ENCODE peak calls at places on chromosomes 13 and 19, in six cellular contexts. One of them, this sample, is unnamed. For H3K9me3, the result is how much of the 10 kb centered on the place peaks cover.

GRCh38 chr13:46885018-46885417 is 11.8 kb downstream of the HTR2A start:
- DNase-seq in endodermal cell: no peak
- DNase-seq in upper lobe of right lung: no peak
- DNase-seq in neural progenitor cell: no peak
- DNase-seq in SK-N-SH: no peak
- DNase-seq in tibial artery: no peak
- DNase-seq in this sample: peak

GRCh38 chr13:113904411-113904810 is 40.5 kb upstream of the GAS6 start:
- DNase-seq in neural progenitor cell: peak
- DNase-seq in upper lobe of right lung: peak
- DNase-seq in endodermal cell: peak
- DNase-seq in SK-N-SH: no peak
- DNase-seq in tibial artery: no peak
- DNase-seq in this sample: peak

GRCh38 chr19:10797541-10798256 is 38.3 kb downstream of the TMED1 start:
- DNase-seq in upper lobe of right lung: no peak
- DNase-seq in neural progenitor cell: no peak
- DNase-seq in tibial artery: no peak
- DNase-seq in endodermal cell: no peak
- DNase-seq in SK-N-SH: peak
- DNase-seq in this sample: no peak

GRCh38 chr19:55247621-55248099 is 11.2 kb downstream of the PPP6R1 start:
- DNase-seq in upper lobe of right lung: peak
- DNase-seq in SK-N-SH: peak
- DNase-seq in tibial artery: no peak
- DNase-seq in neural progenitor cell: no peak
- DNase-seq in endodermal cell: no peak
- DNase-seq in this sample: peak

GRCh38 chr19:54462713-54463530 is 656 bp downstream of the LENG9 start:
- DNase-seq in SK-N-SH: peak
- DNase-seq in upper lobe of right lung: peak
- DNase-seq in neural progenitor cell: peak
- DNase-seq in tibial artery: peak
- DNase-seq in endodermal cell: peak
- DNase-seq in this sample: peak

GRCh38 chr13:112894673-112895481 is 74.1 kb upstream of the MCF2L start:
- DNase-seq in endodermal cell: peak
- DNase-seq in neural progenitor cell: peak
- DNase-seq in tibial artery: no peak
- DNase-seq in upper lobe of right lung: no peak
- DNase-seq in SK-N-SH: peak
- DNase-seq in this sample: no peak

GRCh38 chr13:111365149-111366005 is 44.9 kb downstream of the TEX29 start:
- DNase-seq in upper lobe of right lung: no peak
- DNase-seq in SK-N-SH: no peak
- DNase-seq in tibial artery: no peak
- DNase-seq in endodermal cell: no peak
- DNase-seq in neural progenitor cell: no peak
- DNase-seq in this sample: no peak

GRCh38 chr13:36548129-36548528 is 115.8 kb downstream of the CCNA1 start:
- DNase-seq in upper lobe of right lung: no peak
- DNase-seq in SK-N-SH: no peak
- DNase-seq in tibial artery: no peak
- DNase-seq in endodermal cell: no peak
- DNase-seq in neural progenitor cell: no peak
- DNase-seq in this sample: no peak

GRCh38 chr13:35496011-35496410 is 19.5 kb upstream of the MAB21L1 start:
- DNase-seq in upper lobe of right lung: no peak
- DNase-seq in SK-N-SH: no peak
- DNase-seq in tibial artery: no peak
- DNase-seq in neural progenitor cell: no peak
- DNase-seq in endodermal cell: no peak
- DNase-seq in this sample: no peak

GRCh38 chr13:80547885-80548284 is 207.0 kb upstream of the SPRY2 start:
- DNase-seq in upper lobe of right lung: no peak
- DNase-seq in tibial artery: no peak
- DNase-seq in neural progenitor cell: no peak
- DNase-seq in endodermal cell: no peak
- DNase-seq in SK-N-SH: no peak
- DNase-seq in this sample: no peak

GRCh38 chr13:90686438-90686837 is 661.0 kb upstream of the MIR17HG start:
- DNase-seq in SK-N-SH: no peak
- DNase-seq in neural progenitor cell: no peak
- DNase-seq in endodermal cell: no peak
- DNase-seq in upper lobe of right lung: no peak
- DNase-seq in tibial artery: no peak
- DNase-seq in this sample: peak

GRCh38 chr19:44182145-44182544 is 17.2 kb downstream of the ZNF226 start:
- DNase-seq in upper lobe of right lung: no peak
- DNase-seq in SK-N-SH: no peak
- DNase-seq in tibial artery: no peak
- DNase-seq in neural progenitor cell: no peak
- DNase-seq in endodermal cell: no peak
- DNase-seq in this sample: no peak
- H3K9me3 ChIP-seq in upper lobe of right lung: half or more
- H3K9me3 ChIP-seq in SK-N-SH: under half
- H3K9me3 ChIP-seq in tibial artery: under half
- H3K9me3 ChIP-seq in neural progenitor cell: under half
- H3K9me3 ChIP-seq in endodermal cell: under half
- H3K9me3 ChIP-seq in this sample: under half

DNA sequence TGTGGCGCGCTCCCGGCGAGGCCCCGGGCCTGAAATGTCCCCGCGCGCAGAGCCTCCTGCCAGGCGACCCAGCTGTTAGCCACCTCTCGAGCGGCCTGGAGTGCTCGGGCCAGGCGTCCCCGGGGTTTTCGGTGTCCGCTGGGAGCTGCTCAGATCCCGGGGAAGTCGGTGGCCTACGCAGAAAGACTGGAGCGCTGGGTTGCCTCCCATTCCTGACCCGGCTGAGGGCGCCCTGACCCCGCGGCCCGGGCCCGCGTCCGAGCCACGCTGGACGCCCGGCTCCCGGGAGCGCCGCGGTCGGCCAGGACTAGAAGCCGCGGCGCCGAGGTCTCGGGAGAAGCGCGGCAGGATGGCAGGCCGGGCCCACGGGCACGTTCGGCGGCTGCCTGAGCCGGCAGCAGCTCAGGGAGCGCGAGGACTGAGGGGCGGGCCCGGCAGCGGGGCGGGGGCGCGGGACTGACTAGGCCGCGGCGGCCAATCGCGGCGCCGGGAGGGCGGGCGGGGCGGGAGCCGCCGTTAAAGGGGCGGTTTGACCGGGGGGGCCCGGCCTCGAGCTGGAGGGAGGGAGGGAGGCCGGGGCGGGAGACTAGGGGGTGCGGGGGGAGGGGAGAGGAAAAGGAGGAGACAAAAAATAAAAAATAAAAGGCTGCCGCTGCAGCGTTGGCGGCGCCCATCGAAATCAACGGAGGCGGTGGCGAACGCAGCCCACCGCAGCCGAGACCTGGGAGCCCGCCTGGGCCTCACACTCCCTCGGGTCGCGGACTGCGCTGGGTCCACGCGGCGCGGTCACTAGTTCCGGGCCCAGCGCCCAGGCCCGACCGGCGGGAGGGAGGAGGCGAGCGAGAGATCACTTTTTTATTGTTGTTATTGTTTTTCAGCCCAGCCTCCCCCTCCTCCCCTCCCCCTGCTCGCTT is 1.1 kb upstream of the ZIC2 start:
- DNase-seq in SK-N-SH: peak
- DNase-seq in upper lobe of right lung: peak
- DNase-seq in endodermal cell: peak
- DNase-seq in tibial artery: peak
- DNase-seq in neural progenitor cell: peak
- DNase-seq in this sample: peak
- TF ChIP-seq CTCF in SK-N-SH: no peak
- TF ChIP-seq CTCF in upper lobe of right lung: no peak
- TF ChIP-seq CTCF in endodermal cell: peak
- TF ChIP-seq CTCF in tibial artery: no peak
- TF ChIP-seq CTCF in neural progenitor cell: peak
- TF ChIP-seq CTCF in this sample: no peak

GRCh38 chr19:52095172-52096014 is at the start of gene ZNF841:
- DNase-seq in neural progenitor cell: peak
- DNase-seq in endodermal cell: peak
- DNase-seq in upper lobe of right lung: peak
- DNase-seq in SK-N-SH: peak
- DNase-seq in tibial artery: peak
- DNase-seq in this sample: peak

GRCh38 chr19:52099497-52100138 is 4.1 kb upstream of the ZNF841 start:
- DNase-seq in neural progenitor cell: no peak
- DNase-seq in SK-N-SH: no peak
- DNase-seq in endodermal cell: no peak
- DNase-seq in upper lobe of right lung: no peak
- DNase-seq in tibial artery: no peak
- DNase-seq in this sample: peak

DNA sequence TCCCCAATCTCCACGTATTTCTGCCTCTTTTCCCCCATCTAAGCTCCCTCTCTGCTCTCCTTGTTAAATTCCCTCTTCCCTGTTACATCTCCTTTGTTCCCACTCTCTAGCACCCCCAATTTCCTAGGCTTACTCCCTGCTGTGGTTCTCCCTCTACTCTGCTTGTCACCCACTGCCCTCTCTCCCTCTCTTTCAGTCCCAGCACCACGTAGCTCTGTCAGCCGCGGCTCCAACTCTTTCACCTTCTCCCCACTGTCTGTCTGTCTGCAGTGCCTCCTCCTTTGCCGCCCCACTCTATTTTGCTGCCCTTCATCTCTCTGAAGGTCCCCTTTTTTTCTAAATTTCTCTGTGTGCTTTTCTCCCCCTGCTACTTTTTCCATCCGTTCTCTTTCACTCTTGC is 1.0 kb downstream of the ZNF841 start:
- DNase-seq in SK-N-SH: no peak
- DNase-seq in neural progenitor cell: peak
- DNase-seq in tibial artery: no peak
- DNase-seq in endodermal cell: peak
- DNase-seq in upper lobe of right lung: no peak
- DNase-seq in this sample: no peak
- H3K9me3 ChIP-seq in SK-N-SH: under half
- H3K9me3 ChIP-seq in neural progenitor cell: under half
- H3K9me3 ChIP-seq in tibial artery: under half
- H3K9me3 ChIP-seq in endodermal cell: half or more
- H3K9me3 ChIP-seq in upper lobe of right lung: under half
- H3K9me3 ChIP-seq in this sample: half or more

DNA sequence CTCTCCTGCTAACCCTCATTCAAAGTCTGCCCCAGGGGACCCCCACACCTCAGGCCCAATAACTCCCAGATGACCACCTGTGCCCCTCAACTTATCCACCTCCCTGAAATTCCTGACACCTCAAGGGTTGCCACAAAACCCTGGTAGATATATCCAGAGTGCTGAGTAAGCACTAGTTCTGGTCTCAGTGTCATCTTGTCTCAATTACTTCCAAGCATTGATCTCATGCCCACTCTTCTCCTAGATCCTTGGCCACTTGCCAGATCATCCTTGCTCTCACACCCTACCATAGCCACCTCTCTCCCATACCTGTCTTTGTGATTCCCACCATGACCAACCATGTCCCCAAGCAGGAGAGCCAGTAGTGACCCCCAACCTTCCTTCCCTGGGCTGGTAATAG is 2.0 kb downstream of the ZNF416 start:
- DNase-seq in SK-N-SH: no peak
- DNase-seq in neural progenitor cell: no peak
- DNase-seq in upper lobe of right lung: no peak
- DNase-seq in tibial artery: no peak
- DNase-seq in endodermal cell: no peak
- DNase-seq in this sample: no peak
- TF ChIP-seq CTCF in SK-N-SH: no peak
- TF ChIP-seq CTCF in neural progenitor cell: no peak
- TF ChIP-seq CTCF in upper lobe of right lung: no peak
- TF ChIP-seq CTCF in tibial artery: no peak
- TF ChIP-seq CTCF in endodermal cell: no peak
- TF ChIP-seq CTCF in this sample: no peak

DNA sequence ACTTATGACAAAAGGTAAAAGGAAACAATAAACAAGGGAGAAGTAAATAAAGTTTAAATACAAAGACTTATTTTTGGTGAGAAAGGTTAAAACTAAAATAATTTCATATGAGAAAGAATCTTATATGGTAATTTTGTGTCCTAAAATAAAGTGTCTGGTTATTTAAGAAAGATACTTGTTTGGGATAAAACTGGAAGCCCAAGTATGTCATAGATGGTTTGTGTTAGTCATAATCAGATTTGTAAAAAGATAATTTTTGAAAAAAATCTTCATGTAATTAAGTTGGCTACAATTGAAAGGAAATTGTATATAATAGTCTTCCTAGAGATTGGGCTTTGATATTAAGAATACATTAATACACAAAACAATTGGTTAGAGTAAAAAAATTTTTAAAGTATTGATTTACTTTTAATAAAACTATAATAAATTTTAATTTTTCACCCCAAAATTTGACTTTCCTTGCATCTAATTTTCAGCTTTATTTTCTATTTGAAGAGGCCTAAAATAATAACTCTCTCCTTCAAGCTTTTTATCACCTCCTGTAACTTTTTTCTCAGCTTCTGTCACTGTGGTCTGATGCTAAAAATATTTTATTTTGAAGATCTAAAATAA is 315.6 kb downstream of the SLITRK5 start:
- DNase-seq in SK-N-SH: no peak
- DNase-seq in endodermal cell: no peak
- DNase-seq in upper lobe of right lung: no peak
- DNase-seq in tibial artery: no peak
- DNase-seq in neural progenitor cell: no peak
- DNase-seq in this sample: no peak
- H3K9me3 ChIP-seq in SK-N-SH: under half
- H3K9me3 ChIP-seq in endodermal cell: under half
- H3K9me3 ChIP-seq in upper lobe of right lung: under half
- H3K9me3 ChIP-seq in tibial artery: under half
- H3K9me3 ChIP-seq in neural progenitor cell: under half
- H3K9me3 ChIP-seq in this sample: under half

This sample was measured in PC-3.